ENCODE peak calls at places on chromosomes 4 and X, in four cellular contexts. One of them, this sample, is unnamed.

GRCh38 chr4:68074397-68074796 is 55.3 kb downstream of the TMPRSS11F start:
- DNase-seq in HepG2: no peak
- DNase-seq in H1: no peak
- DNase-seq in GM12878: no peak
- DNase-seq in this sample: no peak

GRCh38 chr4:68466751-68467150 is 19.5 kb downstream of the TMPRSS11E start:
- DNase-seq in HepG2: no peak
- DNase-seq in H1: no peak
- DNase-seq in GM12878: no peak
- DNase-seq in this sample: no peak

GRCh38 chr4:153432971-153433752 is 33.0 kb upstream of the TMEM131L start:
- DNase-seq in HepG2: peak
- DNase-seq in H1: peak
- DNase-seq in GM12878: peak
- DNase-seq in this sample: peak

GRCh38 chr4:154164931-154165839 is 326.4 kb downstream of the DCHS2 start:
- DNase-seq in HepG2: no peak
- DNase-seq in H1: no peak
- DNase-seq in GM12878: peak
- DNase-seq in this sample: no peak

GRCh38 chrX:111719426-111720210 is 38.6 kb downstream of the ALG13 start:
- DNase-seq in HepG2: no peak
- DNase-seq in H1: no peak
- DNase-seq in GM12878: no peak
- DNase-seq in this sample: no peak

GRCh38 chr4:10121568-10122097 is 5.0 kb upstream of the WDR1 start:
- DNase-seq in HepG2: peak
- DNase-seq in H1: no peak
- DNase-seq in GM12878: no peak
- DNase-seq in this sample: no peak

GRCh38 chr4:183241322-183241640 is 78.8 kb downstream of the CLDN22 start:
- DNase-seq in HepG2: no peak
- DNase-seq in H1: no peak
- DNase-seq in GM12878: no peak
- DNase-seq in this sample: peak

GRCh38 chr4:45363931-45364330 is 637.6 kb upstream of the GNPDA2 start:
- DNase-seq in HepG2: no peak
- DNase-seq in H1: no peak
- DNase-seq in GM12878: no peak
- DNase-seq in this sample: no peak

GRCh38 chrX:154396948-154397887 is 959 bp upstream of the RPL10 start:
- DNase-seq in HepG2: peak
- DNase-seq in H1: peak
- DNase-seq in GM12878: no peak
- DNase-seq in this sample: peak

GRCh38 chr4:100106982-100107381 is 83.3 kb downstream of the DDIT4L start:
- DNase-seq in HepG2: no peak
- DNase-seq in H1: no peak
- DNase-seq in GM12878: peak
- DNase-seq in this sample: no peak

GRCh38 chrX:123487226-123487625 is 245.6 kb downstream of the THOC2 start:
- DNase-seq in HepG2: no peak
- DNase-seq in H1: no peak
- DNase-seq in GM12878: no peak
- DNase-seq in this sample: no peak

GRCh38 chr4:156751486-156751885 is 220.1 kb downstream of the PDGFC start:
- DNase-seq in HepG2: no peak
- DNase-seq in H1: no peak
- DNase-seq in GM12878: no peak
- DNase-seq in this sample: no peak

GRCh38 chrX:133482345-133483041 is 67.2 kb upstream of the GPC4 start:
- DNase-seq in HepG2: no peak
- DNase-seq in H1: no peak
- DNase-seq in GM12878: no peak
- DNase-seq in this sample: no peak

GRCh38 chrX:135521405-135522131 is 1.1 kb downstream of the INTS6L start:
- DNase-seq in HepG2: no peak
- DNase-seq in H1: peak
- DNase-seq in GM12878: peak
- DNase-seq in this sample: peak

GRCh38 chr4:16516796-16517413 is 290.6 kb upstream of the TAPT1 start:
- DNase-seq in HepG2: no peak
- DNase-seq in H1: no peak
- DNase-seq in GM12878: no peak
- DNase-seq in this sample: no peak

GRCh38 chr4:42995343-42995944 is 102.9 kb downstream of the GRXCR1 start:
- DNase-seq in HepG2: peak
- DNase-seq in H1: no peak
- DNase-seq in GM12878: no peak
- DNase-seq in this sample: peak

GRCh38 chr4:56671860-56672259 is 9.2 kb downstream of the HOPX start:
- DNase-seq in HepG2: no peak
- DNase-seq in H1: no peak
- DNase-seq in GM12878: no peak
- DNase-seq in this sample: no peak

GRCh38 chr4:44446801-44447562 is 1.6 kb downstream of the KCTD8 start:
- DNase-seq in HepG2: no peak
- DNase-seq in H1: peak
- DNase-seq in GM12878: no peak
- DNase-seq in this sample: no peak

GRCh38 chr4:185738038-185738552 is 73.9 kb downstream of the SORBS2 start:
- DNase-seq in HepG2: no peak
- DNase-seq in H1: no peak
- DNase-seq in GM12878: no peak
- DNase-seq in this sample: no peak

GRCh38 chr4:174362340-174362739 is 78.6 kb downstream of the CEP44 start:
- DNase-seq in HepG2: no peak
- DNase-seq in H1: no peak
- DNase-seq in GM12878: no peak
- DNase-seq in this sample: no peak

GRCh38 chr4:75555294-75556164 is at the start of gene ODAPH:
- DNase-seq in HepG2: no peak
- DNase-seq in H1: no peak
- DNase-seq in GM12878: peak
- DNase-seq in this sample: peak

GRCh38 chrX:8913665-8914409 is 112.7 kb upstream of the FAM9A start:
- DNase-seq in HepG2: no peak
- DNase-seq in H1: no peak
- DNase-seq in GM12878: no peak
- DNase-seq in this sample: peak

GRCh38 chr4:54586343-54586953 is 71.3 kb upstream of the KIT start:
- DNase-seq in HepG2: no peak
- DNase-seq in H1: no peak
- DNase-seq in GM12878: no peak
- DNase-seq in this sample: peak

GRCh38 chrX:124211312-124211942 is 121.0 kb upstream of the TEX13D start:
- DNase-seq in HepG2: peak
- DNase-seq in H1: no peak
- DNase-seq in GM12878: no peak
- DNase-seq in this sample: peak

GRCh38 chr4:15320116-15320515 is 107.7 kb upstream of the C1QTNF7 start:
- DNase-seq in HepG2: no peak
- DNase-seq in H1: no peak
- DNase-seq in GM12878: no peak
- DNase-seq in this sample: no peak

GRCh38 chr4:61385302-61385701 is 185.2 kb downstream of the ADGRL3 start:
- DNase-seq in HepG2: no peak
- DNase-seq in H1: no peak
- DNase-seq in GM12878: no peak
- DNase-seq in this sample: no peak

GRCh38 chrX:24081661-24082154 is 27.0 kb downstream of the EIF2S3 start:
- DNase-seq in HepG2: peak
- DNase-seq in H1: peak
- DNase-seq in GM12878: no peak
- DNase-seq in this sample: no peak

GRCh38 chrX:13216139-13216538 is 103.7 kb downstream of the ATXN3L start:
- DNase-seq in HepG2: no peak
- DNase-seq in H1: no peak
- DNase-seq in GM12878: no peak
- DNase-seq in this sample: no peak

GRCh38 chrX:34875204-34875603 is 67.4 kb upstream of the FAM47B start:
- DNase-seq in HepG2: no peak
- DNase-seq in H1: no peak
- DNase-seq in GM12878: no peak
- DNase-seq in this sample: peak

GRCh38 chr4:166092797-166093196 is 219.8 kb downstream of the TLL1 start:
- DNase-seq in HepG2: no peak
- DNase-seq in H1: no peak
- DNase-seq in GM12878: no peak
- DNase-seq in this sample: no peak

GRCh38 chr4:154590329-154591006 is at the start of gene FGA:
- DNase-seq in HepG2: peak
- DNase-seq in H1: no peak
- DNase-seq in GM12878: no peak
- DNase-seq in this sample: peak

GRCh38 chr4:16250665-16251365 is 24.5 kb upstream of the TAPT1 start:
- DNase-seq in HepG2: peak
- DNase-seq in H1: no peak
- DNase-seq in GM12878: no peak
- DNase-seq in this sample: peak

GRCh38 chr4:8586671-8587468 is 5.7 kb upstream of the CPZ start:
- DNase-seq in HepG2: no peak
- DNase-seq in H1: no peak
- DNase-seq in GM12878: no peak
- DNase-seq in this sample: no peak

GRCh38 chrX:16778545-16778944 is 7.7 kb upstream of the TXLNG start:
- DNase-seq in HepG2: peak
- DNase-seq in H1: no peak
- DNase-seq in GM12878: no peak
- DNase-seq in this sample: no peak

GRCh38 chr4:47550899-47551548 is 65.9 kb downstream of the ATP10D start:
- DNase-seq in HepG2: no peak
- DNase-seq in H1: no peak
- DNase-seq in GM12878: no peak
- DNase-seq in this sample: no peak
- TF ChIP-seq KDM1A in HepG2: no peak
- TF ChIP-seq KDM1A in H1: no peak
- TF ChIP-seq KDM1A in GM12878: no peak
- TF ChIP-seq KDM1A in this sample: no peak

GRCh38 chr4:177479063-177479462 is 36.8 kb upstream of the AGA start:
- DNase-seq in HepG2: no peak
- DNase-seq in H1: no peak
- DNase-seq in GM12878: no peak
- DNase-seq in this sample: no peak

GRCh38 chr4:177478496-177478895 is 36.3 kb upstream of the AGA start:
- DNase-seq in HepG2: no peak
- DNase-seq in H1: no peak
- DNase-seq in GM12878: no peak
- DNase-seq in this sample: no peak

GRCh38 chr4:177473991-177474390 is 31.8 kb upstream of the AGA start:
- DNase-seq in HepG2: no peak
- DNase-seq in H1: no peak
- DNase-seq in GM12878: no peak
- DNase-seq in this sample: no peak
- TF ChIP-seq KDM1A in HepG2: no peak
- TF ChIP-seq KDM1A in H1: no peak
- TF ChIP-seq KDM1A in GM12878: no peak
- TF ChIP-seq KDM1A in this sample: no peak

DNA sequence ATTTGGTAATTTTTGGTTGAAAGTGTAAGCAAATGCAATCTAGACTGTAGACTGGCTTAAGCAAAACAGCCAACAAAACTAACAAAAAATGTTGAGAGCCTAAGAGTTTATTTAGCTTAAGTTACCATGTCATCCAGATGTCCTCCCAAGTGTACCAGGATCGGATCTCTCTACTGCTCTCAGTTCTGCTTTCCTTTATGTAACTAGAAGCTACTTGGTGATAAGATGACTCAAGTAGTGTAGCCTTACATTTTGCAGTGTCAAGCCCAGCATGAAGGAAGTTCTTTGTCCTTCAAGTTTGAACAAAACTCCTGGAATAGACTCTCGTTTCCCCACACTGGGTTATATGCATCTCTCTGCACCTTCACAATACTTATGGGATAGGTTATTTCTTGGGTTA is 1500.0 kb downstream of the STIM2 start:
- DNase-seq in HepG2: no peak
- DNase-seq in H1: no peak
- DNase-seq in GM12878: no peak
- DNase-seq in this sample: no peak
- TF ChIP-seq KDM1A in HepG2: no peak
- TF ChIP-seq KDM1A in H1: no peak
- TF ChIP-seq KDM1A in GM12878: no peak
- TF ChIP-seq KDM1A in this sample: no peak

GRCh38 chr4:76950846-76951321 is 1.3 kb downstream of the SEPTIN11 start:
- DNase-seq in HepG2: no peak
- DNase-seq in H1: no peak
- DNase-seq in GM12878: no peak
- DNase-seq in this sample: no peak

GRCh38 chr4:76949293-76950051 is at the start of gene SEPTIN11:
- DNase-seq in HepG2: peak
- DNase-seq in H1: peak
- DNase-seq in GM12878: peak
- DNase-seq in this sample: peak

GRCh38 chr4:76950052-76950845 is 697 bp downstream of the SEPTIN11 start:
- DNase-seq in HepG2: peak
- DNase-seq in H1: peak
- DNase-seq in GM12878: no peak
- DNase-seq in this sample: peak

GRCh38 chr4:76947369-76947768 is 2.2 kb upstream of the SEPTIN11 start:
- DNase-seq in HepG2: no peak
- DNase-seq in H1: no peak
- DNase-seq in GM12878: no peak
- DNase-seq in this sample: no peak

DNA sequence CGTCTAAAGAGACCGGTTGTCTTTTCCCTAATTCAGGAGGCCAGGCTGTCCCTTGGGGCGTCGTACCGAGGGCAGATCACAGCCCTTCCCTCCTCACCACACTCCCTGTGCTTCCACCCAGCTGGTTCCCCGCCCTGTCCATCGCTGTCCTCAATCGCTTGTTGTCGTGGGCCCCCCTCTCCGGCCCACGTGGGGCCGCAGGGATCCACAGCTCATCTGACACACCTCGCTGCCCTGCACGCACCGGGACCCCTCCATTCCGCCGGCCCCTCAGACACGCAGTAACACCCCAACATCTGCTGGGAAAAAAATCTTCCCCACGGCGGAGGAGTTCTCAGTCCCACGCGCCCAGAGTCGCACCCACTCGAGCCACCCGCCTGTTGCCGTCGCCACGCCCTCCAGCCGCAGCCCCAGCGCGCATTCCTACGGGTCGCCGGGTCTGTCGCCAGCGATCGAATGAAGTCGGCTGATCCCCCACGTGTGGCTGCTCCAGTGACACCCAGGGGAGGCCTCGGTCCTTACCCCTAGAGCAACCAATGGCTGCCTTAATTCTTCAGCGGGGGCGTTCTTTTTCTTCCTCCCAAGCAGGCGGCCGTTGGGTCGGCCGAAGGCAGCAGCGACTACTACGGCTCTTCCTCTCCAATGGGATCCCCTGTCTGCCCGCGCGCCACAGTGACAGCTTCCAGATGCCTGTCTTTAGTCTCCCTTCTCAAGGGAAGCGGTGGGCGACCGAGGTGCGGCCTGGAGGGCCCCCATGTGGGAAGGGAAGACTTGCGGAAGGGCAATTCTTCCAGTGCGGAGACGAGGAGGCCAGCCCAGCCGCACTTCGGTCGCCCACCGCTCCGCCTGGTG is 885 bp upstream of the SEPTIN11 start:
- DNase-seq in HepG2: peak
- DNase-seq in H1: no peak
- DNase-seq in GM12878: peak
- DNase-seq in this sample: peak
- TF ChIP-seq KDM1A in HepG2: no peak
- TF ChIP-seq KDM1A in H1: no peak
- TF ChIP-seq KDM1A in GM12878: no peak
- TF ChIP-seq KDM1A in this sample: no peak

GRCh38 chr4:30256105-30256828 is 463.9 kb upstream of the PCDH7 start:
- DNase-seq in HepG2: no peak
- DNase-seq in H1: no peak
- DNase-seq in GM12878: no peak
- DNase-seq in this sample: no peak
- TF ChIP-seq KDM1A in HepG2: no peak
- TF ChIP-seq KDM1A in H1: no peak
- TF ChIP-seq KDM1A in GM12878: no peak
- TF ChIP-seq KDM1A in this sample: no peak

This sample was measured in A549.